ENCODE peak calls at places on chromosomes 6 and 20, in seven cellular contexts. W is HCT116, J is GM12878, O is HepG2, M is K562, A is SK-N-SH, L is H1. R is an unnamed sample.

GRCh38 chr20:61926253-61926613 is 139.4 kb downstream of the TAF4 start:
- DNase-seq in W (no peak), J (no peak), O (no peak), M (no peak), A (no peak), L (peak; percentile 38), R (no peak)

GRCh38 chr6:7204726-7205125 is 97.0 kb downstream of the RREB1 start:
- DNase-seq in W (no peak), J (no peak), O (no peak), M (no peak), A (no peak), L (no peak), R (no peak)

GRCh38 chr6:127343753-127344659 is 597 bp upstream of the ECHDC1 start:
- DNase-seq in W (no peak), J (no peak), O (peak; percentile 25), M (peak; percentile 15), A (peak; percentile 30), L (no peak), R (no peak)

GRCh38 chr6:42710316-42710715 is 12.1 kb downstream of the PRPH2 start:
- DNase-seq in W (no peak), J (no peak), O (no peak), M (no peak), A (no peak), L (no peak), R (peak; percentile 67)

GRCh38 chr6:111988926-111989325 is 65.0 kb upstream of the CCN6 start:
- DNase-seq in W (no peak), J (no peak), O (no peak), M (no peak), A (no peak), L (no peak), R (no peak)

GRCh38 chr20:20358801-20359200 is 9.1 kb upstream of the INSM1 start:
- DNase-seq in W (no peak), J (no peak), O (no peak), M (no peak), A (no peak), L (no peak), R (no peak)

GRCh38 chr20:64051033-64051452 is 1.6 kb upstream of the SOX18 start:
- DNase-seq in W (no peak), J (no peak), O (no peak), M (no peak), A (no peak), L (no peak), R (no peak)

GRCh38 chr6:32637219-32637880 is at the start of gene HLA-DQA1:
- DNase-seq in W (no peak), J (peak; percentile 91), O (no peak), M (no peak), A (no peak), L (no peak), R (no peak)

GRCh38 chr6:3850451-3851203 is 1.5 kb downstream of the FAM50B start:
- DNase-seq in W (no peak), J (peak; percentile 30), O (no peak), M (no peak), A (no peak), L (no peak), R (no peak)

GRCh38 chr6:97978855-97979271 is 695.8 kb upstream of the MMS22L start:
- DNase-seq in W (peak; percentile 32), J (no peak), O (peak; percentile 25), M (no peak), A (no peak), L (peak; percentile 77), R (no peak)

GRCh38 chr6:99739526-99739925 is 132.9 kb downstream of the PRDM13 start:
- DNase-seq in W (no peak), J (no peak), O (no peak), M (no peak), A (no peak), L (no peak), R (no peak)

GRCh38 chr20:24837721-24838456 is 111.2 kb upstream of the CST7 start:
- DNase-seq in W (no peak), J (no peak), O (no peak), M (no peak), A (no peak), L (no peak), R (no peak)

GRCh38 chr6:170082067-170082466 is 208.8 kb downstream of the DLL1 start:
- DNase-seq in W (no peak), J (no peak), O (no peak), M (no peak), A (no peak), L (no peak), R (no peak)

GRCh38 chr6:56349196-56349595 is 101.8 kb upstream of the COL21A1 start:
- DNase-seq in W (no peak), J (no peak), O (no peak), M (no peak), A (no peak), L (no peak), R (no peak)

GRCh38 chr6:42984924-42985475 is 630 bp downstream of the PPP2R5D start:
- DNase-seq in W (no peak), J (no peak), O (no peak), M (peak; percentile 44), A (no peak), L (peak; percentile 53), R (no peak)

GRCh38 chr6:408599-409102 is 17.1 kb downstream of the IRF4 start:
- DNase-seq in W (peak; percentile 53), J (no peak), O (peak; percentile 65), M (peak; percentile 72), A (peak; percentile 61), L (no peak), R (no peak)

GRCh38 chr6:117916483-117916882 is 9.4 kb downstream of the SLC35F1 start:
- DNase-seq in W (no peak), J (no peak), O (no peak), M (no peak), A (no peak), L (no peak), R (no peak)

GRCh38 chr20:48919882-48920526 is 1.5 kb upstream of the ARFGEF2 start:
- DNase-seq in W (no peak), J (no peak), O (peak; percentile 98), M (no peak), A (no peak), L (no peak), R (peak; percentile 15)

DNA sequence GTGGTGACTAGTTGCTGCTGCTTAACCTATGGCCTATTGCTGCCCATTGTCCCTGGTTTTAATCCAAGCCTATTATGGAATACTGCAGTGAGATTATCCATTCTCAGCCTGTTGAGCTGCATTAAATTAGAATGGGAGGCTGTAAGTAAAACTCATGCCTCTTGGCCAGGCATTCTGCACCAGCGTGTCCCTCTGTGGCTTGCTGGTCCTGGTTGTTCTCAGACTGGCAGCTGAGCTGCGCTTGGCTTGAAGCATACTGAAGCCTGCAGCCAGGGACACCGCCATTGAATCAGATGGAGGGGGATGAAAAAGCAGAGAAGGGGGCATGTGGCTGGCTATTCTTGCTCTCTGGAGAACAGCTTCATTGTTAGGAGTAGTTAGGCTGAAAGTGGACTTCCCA is 15.6 kb downstream of the LRRN4 start:
- DNase-seq in W (no peak), J (no peak), O (no peak), M (no peak), A (no peak), L (no peak), R (no peak)
- TF ChIP-seq YY1 in W (no peak), J (no peak), O (no peak), M (no peak), A (no peak), L (no peak), R (no peak)

GRCh38 chr20:845967-846893 is 12.7 kb downstream of the FAM110A start:
- DNase-seq in W (no peak), J (no peak), O (no peak), M (no peak), A (no peak), L (no peak), R (no peak)

GRCh38 chr20:844473-845225 is 11.1 kb downstream of the FAM110A start:
- DNase-seq in W (peak; percentile 56), J (peak; percentile 45), O (peak; percentile 58), M (peak; percentile 96), A (peak; percentile 99), L (peak; percentile 85), R (peak; percentile 90)

GRCh38 chr20:846894-847278 is 13.4 kb downstream of the FAM110A start:
- DNase-seq in W (no peak), J (no peak), O (no peak), M (no peak), A (no peak), L (no peak), R (no peak)

GRCh38 chr20:843908-844307 is 10.4 kb downstream of the FAM110A start:
- DNase-seq in W (no peak), J (no peak), O (no peak), M (no peak), A (peak; percentile 57), L (no peak), R (no peak)

DNA sequence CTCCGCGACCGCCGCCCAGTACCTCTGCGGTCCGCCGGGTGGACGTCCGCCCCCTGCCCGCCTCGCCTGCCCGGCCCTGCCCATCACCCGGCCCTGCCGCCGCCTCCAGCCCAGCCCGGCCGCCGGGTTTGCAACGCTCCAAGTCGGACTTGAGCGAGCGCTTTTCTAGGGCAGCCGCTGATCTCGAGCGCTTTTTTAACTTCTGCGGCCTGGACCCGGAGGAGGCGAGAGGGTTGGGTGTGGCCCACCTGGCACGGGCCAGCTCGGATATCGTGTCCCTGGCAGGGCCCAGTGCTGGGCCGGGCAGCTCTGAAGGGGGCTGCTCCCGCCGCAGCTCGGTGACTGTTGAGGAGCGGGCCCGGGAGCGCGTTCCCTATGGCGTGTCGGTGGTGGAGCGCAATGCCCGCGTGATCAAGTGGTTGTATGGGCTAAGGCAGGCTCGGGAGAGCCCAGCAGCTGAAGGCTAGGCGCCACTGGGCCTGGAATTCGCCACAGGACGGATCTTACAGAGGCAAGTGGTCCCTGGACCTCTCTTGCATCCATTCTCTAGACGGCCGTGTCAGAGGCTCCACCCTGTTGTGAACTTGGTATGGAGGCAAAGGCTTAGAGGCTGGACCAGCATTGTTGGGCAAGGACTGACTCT is 11.8 kb downstream of the FAM110A start:
- DNase-seq in W (no peak), J (no peak), O (no peak), M (no peak), A (no peak), L (peak; percentile 58), R (no peak)
- H3K4me1 ChIP-seq in W (peaks cover 26% of the 10 kb centered on the region), J (peaks cover 36% of the 10 kb centered on the region), O (peaks cover 12% of the 10 kb centered on the region), M (peaks cover 53% of the 10 kb centered on the region), A (peaks cover 48% of the 10 kb centered on the region), L (peaks cover 3% of the 10 kb centered on the region), R (peaks cover 9% of the 10 kb centered on the region)

GRCh38 chr6:125001684-125002083 is 39.4 kb downstream of the RNF217 start:
- DNase-seq in W (no peak), J (no peak), O (no peak), M (no peak), A (no peak), L (no peak), R (no peak)
- H3K9ac ChIP-seq in W (no peak overlapping the region), J (no peak overlapping the region), O (no peak overlapping the region), M (no peak overlapping the region), A (no peak overlapping the region), L (no peak overlapping the region), R (no peak overlapping the region)

DNA sequence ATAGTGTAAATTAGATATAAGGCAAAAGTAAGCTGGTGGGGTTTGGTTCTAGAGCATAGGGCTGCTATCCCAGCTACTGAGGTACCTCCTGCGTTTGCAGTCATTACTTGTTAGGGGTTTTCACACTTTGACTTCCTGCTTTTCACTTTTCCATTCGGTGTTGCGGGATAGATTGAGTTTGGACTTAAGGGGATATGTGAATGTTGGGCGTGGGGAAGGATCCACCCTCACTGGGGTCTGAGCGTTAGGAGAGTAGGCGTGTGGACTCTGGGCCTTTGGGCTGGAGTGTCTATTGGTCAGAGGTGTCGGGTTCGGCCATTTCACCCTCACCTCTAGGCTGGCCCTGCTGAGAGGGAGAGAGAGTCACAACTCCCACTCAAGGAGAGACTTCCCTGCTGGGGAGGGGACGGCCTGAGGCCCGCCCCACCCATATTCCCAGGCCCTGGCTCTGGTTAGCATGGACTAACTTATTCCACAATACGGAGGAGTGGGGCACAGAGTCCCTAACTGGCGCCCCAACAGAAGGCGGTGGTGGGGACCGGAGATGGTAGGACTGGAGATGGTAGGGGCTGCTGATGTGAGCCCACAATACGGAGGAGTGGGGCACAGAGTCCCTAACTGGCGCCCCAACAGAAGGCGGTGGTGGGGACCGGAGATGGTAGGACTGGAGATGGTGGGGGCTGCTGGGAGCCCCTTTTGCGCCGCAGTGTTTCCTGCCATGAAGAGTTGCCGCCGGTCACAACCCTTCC is 1.6 kb upstream of the PTPRA start:
- DNase-seq in W (no peak), J (no peak), O (peak; percentile 36), M (peak; percentile 51), A (no peak), L (peak; percentile 52), R (no peak)
- TF ChIP-seq YY1 in W (no peak), J (no peak), O (peak; percentile 51), M (peak; percentile 54), A (no peak), L (no peak), R (no peak)

R was measured in NT2/D1.